ENCODE peak calls at places on chromosomes 13 and 19, in ten cellular contexts. M is psoas muscle, P is BE2C, D is brain microvascular endothelial cell, Q is tibial nerve, N is cardiac muscle cell, X is ascending aorta, F is A673, S is Caco-2, R is body of pancreas. V is an unnamed sample. For H3K36me3, the result is how much of the 10 kb centered on the place peaks cover.

GRCh38 chr13:82713681-82714405 is 1168.4 kb downstream of the SLITRK1 start:
- DNase-seq in X (no peak), P (no peak), N (no peak), D (peak), Q (no peak), R (no peak), M (no peak), F (no peak), S (no peak), V (no peak)

GRCh38 chr19:28436320-28436719 is 776.6 kb downstream of the UQCRFS1 start:
- DNase-seq in D (no peak), Q (no peak), N (no peak), S (no peak), P (no peak), R (no peak), X (no peak), F (no peak), M (no peak), V (no peak)

GRCh38 chr19:1856345-1856697 is 7.1 kb downstream of the KLF16 start:
- DNase-seq in F (no peak), S (no peak), D (no peak), X (no peak), N (no peak), R (no peak), P (no peak), M (no peak), Q (no peak), V (no peak)

GRCh38 chr13:48580185-48580803 is 47.4 kb upstream of the RCBTB2 start:
- DNase-seq in Q (peak), P (peak), D (peak), X (no peak), F (peak), M (peak), R (peak), N (peak), S (peak), V (peak)

GRCh38 chr13:25738342-25738771 is 313.5 kb downstream of the SHISA2 start:
- DNase-seq in Q (no peak), D (peak), X (no peak), R (peak), F (peak), S (no peak), M (no peak), P (no peak), N (peak), V (peak)

GRCh38 chr13:74825170-74825948 is 656.6 kb downstream of the TBC1D4 start:
- DNase-seq in P (no peak), D (peak), X (no peak), F (peak), M (no peak), R (no peak), N (no peak), Q (no peak), S (no peak), V (no peak)

GRCh38 chr13:97583884-97584497 is 150.0 kb downstream of the RAP2A start:
- DNase-seq in Q (no peak), F (no peak), N (no peak), P (no peak), M (no peak), X (no peak), R (no peak), S (no peak), D (no peak), V (no peak)

GRCh38 chr19:56107626-56108351 is 13.3 kb downstream of the ZNF787 start:
- DNase-seq in N (no peak), P (no peak), X (no peak), R (peak), D (no peak), S (no peak), F (no peak), Q (no peak), M (no peak), V (no peak)

GRCh38 chr19:48967346-48968178 is 2.5 kb downstream of the FTL start:
- DNase-seq in X (no peak), R (peak), D (no peak), P (no peak), S (peak), Q (no peak), M (no peak), N (no peak), F (no peak), V (no peak)

GRCh38 chr13:75372517-75372916 is 109.5 kb downstream of the TBC1D4 start:
- DNase-seq in R (peak), X (no peak), D (peak), P (peak), F (peak), Q (no peak), S (no peak), N (peak), M (no peak), V (no peak)

GRCh38 chr13:20182231-20182846 is 10.4 kb downstream of the GJB2 start:
- DNase-seq in F (peak), P (peak), Q (no peak), X (no peak), S (peak), D (peak), N (peak), R (peak), M (no peak), V (peak)

GRCh38 chr13:44565881-44566280 is 10.2 kb downstream of the TSC22D1 start:
- DNase-seq in N (no peak), S (no peak), P (no peak), D (no peak), Q (no peak), R (no peak), X (no peak), F (no peak), M (no peak), V (no peak)

GRCh38 chr13:48783181-48783630 is 129.5 kb downstream of the CYSLTR2 start:
- DNase-seq in F (peak), P (peak), N (no peak), Q (peak), X (peak), R (peak), D (peak), S (no peak), M (peak), V (peak)

GRCh38 chr13:101394597-101394996 is 21.7 kb downstream of the NALCN start:
- DNase-seq in M (no peak), F (no peak), D (no peak), S (no peak), N (no peak), X (no peak), P (no peak), R (no peak), Q (no peak), V (no peak)

GRCh38 chr19:40805258-40805868 is 6.4 kb downstream of the EGLN2 start:
- DNase-seq in M (no peak), D (no peak), S (no peak), Q (no peak), N (no peak), P (no peak), X (no peak), F (no peak), R (peak), V (no peak)

GRCh38 chr13:105035092-105035491 is 1500.4 kb downstream of the EFNB2 start:
- DNase-seq in D (no peak), Q (no peak), P (no peak), S (no peak), M (no peak), R (no peak), N (no peak), X (no peak), F (no peak), V (no peak)

GRCh38 chr19:50922316-50922853 is 11.2 kb upstream of the KLK4 start:
- DNase-seq in X (no peak), P (peak), N (peak), D (peak), F (peak), Q (peak), R (peak), S (peak), M (peak), V (peak)

GRCh38 chr13:105033999-105034398 is 1501.5 kb downstream of the EFNB2 start:
- DNase-seq in X (no peak), Q (no peak), N (peak), P (no peak), R (no peak), F (no peak), M (no peak), S (no peak), D (no peak), V (no peak)

GRCh38 chr13:27182844-27183497 is 11.4 kb upstream of the USP12 start:
- DNase-seq in X (peak), R (peak), S (no peak), M (peak), F (no peak), P (peak), N (peak), D (peak), Q (no peak), V (peak)

GRCh38 chr19:53328967-53329366 is 4.6 kb upstream of the ZNF845 start:
- DNase-seq in X (no peak), Q (no peak), M (peak), P (peak), N (no peak), R (peak), F (no peak), D (no peak), S (no peak), V (no peak)

GRCh38 chr19:30000862-30001261 is 58.8 kb downstream of the URI1 start:
- DNase-seq in X (no peak), R (no peak), S (no peak), P (no peak), M (no peak), Q (no peak), D (no peak), N (no peak), F (no peak), V (no peak)

GRCh38 chr13:31639443-31640163 is 99.7 kb upstream of the RXFP2 start:
- DNase-seq in Q (no peak), M (no peak), D (no peak), F (peak), S (no peak), P (no peak), X (no peak), N (no peak), R (no peak), V (no peak)

GRCh38 chr13:110044521-110045200 is 258.3 kb upstream of the IRS2 start:
- DNase-seq in Q (no peak), M (no peak), R (no peak), P (no peak), F (peak), D (no peak), N (no peak), S (no peak), X (no peak), V (no peak)

GRCh38 chr13:34246511-34246910 is 428.6 kb downstream of the RFC3 start:
- DNase-seq in Q (no peak), S (no peak), D (peak), R (no peak), F (no peak), M (no peak), P (no peak), X (no peak), N (no peak), V (peak)

GRCh38 chr13:94128430-94128829 is 351.1 kb downstream of the DCT start:
- DNase-seq in Q (peak), F (no peak), X (no peak), D (no peak), P (no peak), S (no peak), R (peak), N (peak), M (peak), V (no peak)

GRCh38 chr13:29767006-29767405 is 83.4 kb downstream of the UBL3 start:
- DNase-seq in N (no peak), P (no peak), F (no peak), X (no peak), R (no peak), Q (no peak), M (no peak), D (no peak), S (no peak), V (peak)

GRCh38 chr19:56117376-56117884 is 3.7 kb downstream of the ZNF787 start:
- DNase-seq in S (no peak), F (no peak), P (no peak), Q (no peak), D (no peak), M (no peak), R (peak), X (no peak), N (no peak), V (no peak)

GRCh38 chr19:30689474-30689873 is 317.3 kb downstream of the ZNF536 start:
- DNase-seq in P (no peak), N (no peak), D (no peak), F (no peak), S (no peak), X (no peak), R (no peak), Q (no peak), M (no peak), V (no peak)

GRCh38 chr19:33950141-33950805 is 153.6 kb downstream of the KCTD15 start:
- DNase-seq in X (no peak), N (peak), P (no peak), S (no peak), R (no peak), D (no peak), Q (no peak), M (no peak), F (no peak), V (no peak)

GRCh38 chr13:98443329-98443728 is 133.6 kb downstream of the STK24 start:
- DNase-seq in Q (no peak), M (no peak), N (no peak), S (no peak), R (no peak), D (peak), X (no peak), P (peak), F (peak), V (peak)

GRCh38 chr13:74465279-74465678 is 331.1 kb upstream of the KLF12 start:
- DNase-seq in N (no peak), Q (no peak), R (no peak), F (peak), M (no peak), D (no peak), X (no peak), P (peak), S (no peak), V (no peak)

GRCh38 chr19:33436360-33437345 is 63.1 kb downstream of the CEBPG start:
- DNase-seq in X (no peak), P (peak), F (no peak), D (no peak), N (no peak), M (peak), Q (no peak), S (peak), R (no peak), V (no peak)

GRCh38 chr19:18646535-18647370 is 9.9 kb downstream of the KLHL26 start:
- DNase-seq in X (no peak), D (no peak), P (no peak), F (no peak), M (no peak), N (no peak), S (no peak), R (no peak), Q (no peak), V (no peak)

GRCh38 chr19:16508546-16508945 is 12.4 kb downstream of the C19orf44 start:
- DNase-seq in X (no peak), Q (no peak), M (no peak), R (no peak), F (no peak), D (no peak), P (no peak), S (no peak), N (no peak), V (no peak)
- H3K36me3 ChIP-seq in X (under half), Q (under half), M (under half), R (under half), F (under half), D (under half), P (under half), S (under half), N (under half), V (under half)

DNA sequence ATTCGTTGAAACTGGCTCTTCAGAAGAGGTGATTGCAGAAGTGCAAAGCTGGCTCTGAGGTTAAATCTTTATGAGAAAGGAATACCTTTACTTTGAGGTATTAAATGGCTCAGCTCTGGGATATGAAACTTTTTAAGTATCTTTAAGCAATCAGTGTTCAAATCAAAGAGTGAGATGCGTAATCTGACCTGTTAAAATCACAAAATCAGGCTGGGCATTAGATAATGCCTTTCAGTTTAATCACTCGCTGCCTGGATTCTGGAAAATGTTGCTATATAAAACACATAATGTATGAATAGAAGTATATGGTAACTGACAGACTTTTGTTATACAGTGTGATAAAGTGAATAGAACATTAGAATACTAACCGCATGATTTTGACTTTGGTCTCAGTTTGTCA is 2.0 kb upstream of the DGKH start:
- DNase-seq in M (no peak), F (no peak), N (no peak), X (no peak), D (no peak), Q (no peak), R (no peak), P (no peak), S (no peak), V (no peak)
- H3K36me3 ChIP-seq in M (under half), F (under half), N (under half), X (under half), D (under half), Q (under half), R (under half), P (under half), S (under half), V (under half)

DNA sequence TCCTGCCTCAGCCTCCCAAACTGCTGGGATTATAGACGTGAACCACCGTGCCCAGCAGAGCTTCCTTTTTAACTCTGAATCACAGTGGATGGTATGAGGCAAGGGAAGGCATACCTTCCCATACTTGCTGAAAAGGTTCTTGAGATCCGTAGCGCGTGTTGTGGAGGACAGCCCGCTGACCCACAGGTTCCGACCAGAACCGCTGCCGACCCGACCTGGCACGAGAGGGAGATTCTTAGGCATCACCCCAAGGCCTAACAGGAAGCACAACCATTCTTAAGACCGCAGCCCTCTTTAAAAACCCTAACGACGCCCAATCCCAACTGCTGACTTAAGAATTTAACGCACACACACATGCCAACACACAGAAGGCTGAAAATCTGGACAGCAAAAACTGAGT is 12.7 kb downstream of the SAFB2 start:
- DNase-seq in S (no peak), P (no peak), X (no peak), M (peak), D (no peak), F (no peak), N (no peak), R (no peak), Q (no peak), V (no peak)
- H3K36me3 ChIP-seq in S (under half), P (half or more), X (half or more), M (under half), D (half or more), F (half or more), N (half or more), R (under half), Q (under half), V (half or more)

GRCh38 chr19:38700350-38700932 is 43.8 kb downstream of the CAPN12 start:
- DNase-seq in F (no peak), M (no peak), D (no peak), Q (no peak), X (no peak), N (no peak), R (no peak), S (peak), P (no peak), V (no peak)
- H3K36me3 ChIP-seq in F (under half), M (under half), D (half or more), Q (under half), X (half or more), N (under half), R (under half), S (under half), P (under half), V (half or more)

GRCh38 chr19:38626401-38626800 is 7.4 kb downstream of the EIF3K start:
- DNase-seq in D (no peak), X (no peak), M (no peak), Q (no peak), R (no peak), F (no peak), N (no peak), P (no peak), S (no peak), V (no peak)
- H3K36me3 ChIP-seq in D (half or more), X (half or more), M (under half), Q (under half), R (under half), F (half or more), N (half or more), P (half or more), S (under half), V (half or more)

DNA sequence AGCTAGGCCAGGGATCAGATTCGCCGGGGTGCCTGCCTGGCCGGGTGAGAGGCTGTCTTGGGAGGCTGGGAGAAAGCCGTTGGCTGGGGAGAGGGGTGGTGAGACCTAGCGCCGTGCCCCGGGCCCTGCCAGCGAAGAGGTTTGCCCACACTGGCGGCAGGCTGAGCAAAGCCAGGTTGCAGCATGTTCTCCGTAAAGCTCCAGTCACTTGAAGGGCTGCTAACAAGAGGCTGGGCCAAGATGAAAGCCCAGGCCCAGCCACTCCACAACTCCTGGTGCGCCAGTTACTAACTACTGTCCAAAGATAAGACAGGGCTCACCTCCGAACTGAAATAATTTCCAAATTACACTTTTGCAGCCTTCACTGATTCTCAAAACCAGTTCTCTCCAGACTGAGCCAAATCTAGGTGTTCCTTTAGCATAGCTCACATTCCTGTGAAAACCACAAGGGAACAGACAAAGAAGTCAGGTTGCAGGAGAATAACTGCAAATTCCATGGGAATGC is 16.3 kb downstream of the ELAVL1 start:
- DNase-seq in Q (no peak), X (no peak), M (no peak), R (no peak), F (no peak), N (no peak), D (no peak), S (no peak), P (no peak), V (no peak)
- H3K36me3 ChIP-seq in Q (under half), X (half or more), M (under half), R (under half), F (half or more), N (under half), D (under half), S (under half), P (half or more), V (half or more)

GRCh38 chr19:3532154-3533019 is 6.6 kb upstream of the TEKTIP1 start:
- DNase-seq in N (no peak), Q (no peak), S (no peak), X (no peak), F (no peak), R (no peak), M (no peak), P (no peak), D (no peak), V (no peak)

GRCh38 chr19:3533563-3534216 is 5.3 kb upstream of the TEKTIP1 start:
- DNase-seq in N (no peak), D (no peak), M (no peak), P (no peak), S (no peak), Q (no peak), R (no peak), X (no peak), F (no peak), V (no peak)

GRCh38 chr19:3533020-3533408 is 6.0 kb upstream of the TEKTIP1 start:
- DNase-seq in S (no peak), F (no peak), N (no peak), M (no peak), Q (no peak), D (no peak), X (no peak), R (no peak), P (no peak), V (no peak)

GRCh38 chr19:3530389-3530788 is 8.6 kb upstream of the TEKTIP1 start:
- DNase-seq in R (no peak), Q (no peak), F (no peak), X (no peak), N (no peak), P (no peak), M (no peak), D (no peak), S (no peak), V (no peak)

GRCh38 chr19:3531716-3532115 is 7.3 kb upstream of the TEKTIP1 start:
- DNase-seq in Q (no peak), F (no peak), X (no peak), S (no peak), M (no peak), D (no peak), P (no peak), N (no peak), R (no peak), V (no peak)
- H3K36me3 ChIP-seq in Q (under half), F (half or more), X (half or more), S (under half), M (under half), D (half or more), P (half or more), N (under half), R (under half), V (half or more)